ENCODE peak calls at places on chromosomes 1 and 21, in four cellular contexts. Q is cardiac fibroblast; K is CD8-positive, alpha-beta T cell; O is fibroblast of mammary gland. A is an unnamed sample.
A peak's percentile ranks its signal among the peaks of the same experiment; 100 is the strongest.

GRCh38 chr1:175075572-175076568 is 8.2 kb downstream of the TNN start:
- DNase-seq in K (no peak), Q (no peak), O (peak; percentile 14), A (no peak)

GRCh38 chr21:30153697-30154340 is 12.8 kb downstream of the CLDN17 start:
- DNase-seq in O (no peak), Q (no peak), K (no peak), A (no peak)

GRCh38 chr1:11782127-11782708 is 20.2 kb downstream of the C1orf167 start:
- DNase-seq in Q (no peak), O (no peak), K (no peak), A (no peak)

GRCh38 chr1:212771341-212771740 is 20.2 kb downstream of the NSL1 start:
- DNase-seq in O (no peak), Q (no peak), K (no peak), A (no peak)

GRCh38 chr1:234234199-234234598 is 139.1 kb upstream of the COA6 start:
- DNase-seq in O (no peak), K (no peak), Q (no peak), A (no peak)

GRCh38 chr1:228464487-228464983 is 22.6 kb upstream of the RNF187 start:
- DNase-seq in O (peak; percentile 76), K (peak; percentile 86), Q (peak; percentile 80), A (peak; percentile 82)

GRCh38 chr1:230423261-230423660 is 2.9 kb downstream of the PGBD5 start:
- DNase-seq in O (no peak), K (no peak), Q (no peak), A (no peak)

GRCh38 chr1:222095606-222096475 is 354.0 kb upstream of the DUSP10 start:
- DNase-seq in O (peak; percentile 21), K (peak; percentile 62), Q (no peak), A (no peak)

GRCh38 chr1:59705849-59706599 is 108.7 kb upstream of the HOOK1 start:
- DNase-seq in K (no peak), O (peak; percentile 95), Q (peak; percentile 91), A (peak; percentile 93)

GRCh38 chr1:22880174-22880601 is 92.5 kb downstream of the LACTBL1 start:
- DNase-seq in O (peak; percentile 59), Q (peak; percentile 49), K (no peak), A (peak; percentile 43)

GRCh38 chr1:33602271-33602670 is 129.8 kb downstream of the ZSCAN20 start:
- DNase-seq in K (no peak), O (no peak), Q (no peak), A (no peak)

GRCh38 chr1:45730075-45730779 is 20.2 kb downstream of the IPP start:
- DNase-seq in K (no peak), Q (peak; percentile 33), O (no peak), A (no peak)

GRCh38 chr1:167871331-167871730 is 42.6 kb downstream of the ADCY10 start:
- DNase-seq in O (no peak), K (no peak), Q (no peak), A (peak; percentile 41)

GRCh38 chr1:210374600-210374953 is 45.9 kb downstream of the HHAT start:
- DNase-seq in K (no peak), O (no peak), Q (no peak), A (no peak)

GRCh38 chr1:38746966-38747600 is 112.5 kb downstream of the RRAGC start:
- DNase-seq in O (no peak), Q (no peak), K (no peak), A (no peak)

GRCh38 chr1:94012686-94013330 is 103.6 kb upstream of the GCLM start:
- DNase-seq in K (no peak), O (no peak), Q (no peak), A (peak; percentile 27)

GRCh38 chr1:39646232-39647081 is 7.0 kb upstream of the HEYL start:
- DNase-seq in K (no peak), O (peak; percentile 91), Q (peak; percentile 73), A (peak; percentile 25)

GRCh38 chr1:227728059-227728891 is 6.8 kb downstream of the JMJD4 start:
- DNase-seq in K (peak; percentile 70), Q (peak; percentile 67), O (peak; percentile 42), A (peak; percentile 29)

GRCh38 chr1:109307363-109308021 is 681 bp upstream of the MYBPHL start:
- DNase-seq in K (no peak), Q (no peak), O (no peak), A (no peak)

GRCh38 chr1:85697895-85698294 is 10.3 kb downstream of the ZNHIT6 start:
- DNase-seq in Q (no peak), K (no peak), O (no peak), A (no peak)

GRCh38 chr1:85689788-85690404 is 18.3 kb downstream of the ZNHIT6 start:
- DNase-seq in K (no peak), O (no peak), Q (no peak), A (no peak)

GRCh38 chr1:85692730-85693314 is 15.4 kb downstream of the ZNHIT6 start:
- DNase-seq in Q (peak; percentile 82), O (peak; percentile 77), K (no peak), A (peak; percentile 87)
- TF ChIP-seq CTCF in Q (peak; percentile 35), O (peak; percentile 50), K (no peak), A (peak; percentile 53)

DNA sequence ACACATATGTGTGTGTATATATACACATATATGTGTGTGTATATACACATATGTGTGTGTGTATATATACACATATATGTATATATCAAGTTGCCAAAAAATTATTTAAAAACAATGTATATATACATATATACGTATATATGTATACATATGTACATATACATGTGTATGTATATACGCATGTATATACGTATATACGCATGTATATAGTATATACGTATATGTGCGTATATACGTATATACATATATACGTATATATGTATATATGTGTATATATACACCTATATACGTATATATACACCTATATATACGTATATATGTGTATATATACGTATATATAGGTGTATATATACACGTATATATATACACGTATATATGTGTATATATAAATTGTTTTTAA is 57.0 kb upstream of the ZNF644 start:
- DNase-seq in O (no peak), Q (no peak), K (no peak), A (no peak)
- H3K4me3 ChIP-seq in O (no peak overlapping the region), Q (no peak overlapping the region), K (no peak overlapping the region), A (no peak overlapping the region)

GRCh38 chr1:35269190-35269988 is 880 bp downstream of the ZMYM4 start:
- DNase-seq in K (no peak), O (peak; percentile 17), Q (peak; percentile 30), A (peak; percentile 27)

GRCh38 chr1:35266306-35266705 is 2.2 kb upstream of the ZMYM4 start:
- DNase-seq in K (no peak), O (no peak), Q (no peak), A (no peak)

GRCh38 chr1:35269989-35270289 is 1.4 kb downstream of the ZMYM4 start:
- DNase-seq in O (no peak), Q (no peak), K (no peak), A (peak; percentile 6)

GRCh38 chr1:35264861-35265260 is 3.6 kb upstream of the ZMYM4 start:
- DNase-seq in K (no peak), Q (peak; percentile 82), O (peak; percentile 35), A (peak; percentile 85)

GRCh38 chr1:35268282-35269189 is at the start of gene ZMYM4:
- DNase-seq in K (peak; percentile 84), Q (peak; percentile 100), O (peak; percentile 98), A (peak; percentile 99)
- TF ChIP-seq CTCF in K (no peak), Q (no peak), O (no peak), A (no peak)

DNA sequence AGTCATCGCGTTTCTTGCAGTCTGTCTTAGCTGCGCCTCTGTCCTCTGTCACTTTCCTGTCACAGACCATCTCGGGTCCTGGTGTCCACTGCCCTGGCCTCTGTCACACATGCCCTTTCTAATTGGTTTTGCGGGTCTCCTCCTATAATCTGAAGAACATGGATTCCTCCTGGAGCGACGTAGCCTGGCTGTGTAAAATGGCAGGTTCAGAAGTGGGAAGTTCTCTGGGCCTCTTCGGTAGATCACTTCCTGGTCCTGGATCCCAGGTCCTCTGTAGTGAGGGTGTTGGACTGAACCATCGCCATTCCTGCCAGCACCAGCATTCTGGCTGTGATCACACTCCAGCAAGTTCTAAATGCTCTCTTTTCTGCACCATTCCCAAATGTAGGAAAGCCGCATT is 857 bp downstream of the FAM3B start:
- DNase-seq in O (no peak), K (no peak), Q (no peak), A (no peak)
- H3K4me3 ChIP-seq in O (no peak overlapping the region), K (no peak overlapping the region), Q (no peak overlapping the region), A (no peak overlapping the region)

GRCh38 chr1:245825128-245825901 is 670.5 kb downstream of the KIF26B start:
- DNase-seq in Q (peak; percentile 51), O (peak; percentile 26), K (no peak), A (peak; percentile 42)
- TF ChIP-seq CTCF in Q (peak; percentile 29), O (peak; percentile 12), K (no peak), A (peak; percentile 28)

DNA sequence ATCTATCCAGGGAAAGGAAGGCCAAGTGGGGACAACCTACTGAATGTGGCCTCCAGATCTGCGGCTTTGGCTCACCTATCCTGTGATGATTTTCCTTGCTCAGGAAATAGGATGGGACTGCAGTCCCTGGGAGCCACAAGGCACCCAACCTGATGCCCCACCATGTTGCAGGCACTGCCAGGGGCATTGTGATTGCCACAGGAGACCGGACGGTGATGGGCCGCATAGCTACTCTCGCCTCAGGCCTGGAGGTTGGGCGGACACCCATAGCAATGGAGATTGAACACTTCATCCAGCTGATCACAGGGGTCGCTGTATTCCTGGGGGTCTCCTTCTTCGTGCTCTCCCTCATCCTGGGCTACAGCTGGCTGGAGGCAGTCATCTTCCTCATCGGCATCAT is 11.8 kb downstream of the ATP1A2 start:
- DNase-seq in O (no peak), Q (no peak), K (no peak), A (no peak)
- H3K4me3 ChIP-seq in O (no peak overlapping the region), Q (no peak overlapping the region), K (no peak overlapping the region), A (no peak overlapping the region)

DNA sequence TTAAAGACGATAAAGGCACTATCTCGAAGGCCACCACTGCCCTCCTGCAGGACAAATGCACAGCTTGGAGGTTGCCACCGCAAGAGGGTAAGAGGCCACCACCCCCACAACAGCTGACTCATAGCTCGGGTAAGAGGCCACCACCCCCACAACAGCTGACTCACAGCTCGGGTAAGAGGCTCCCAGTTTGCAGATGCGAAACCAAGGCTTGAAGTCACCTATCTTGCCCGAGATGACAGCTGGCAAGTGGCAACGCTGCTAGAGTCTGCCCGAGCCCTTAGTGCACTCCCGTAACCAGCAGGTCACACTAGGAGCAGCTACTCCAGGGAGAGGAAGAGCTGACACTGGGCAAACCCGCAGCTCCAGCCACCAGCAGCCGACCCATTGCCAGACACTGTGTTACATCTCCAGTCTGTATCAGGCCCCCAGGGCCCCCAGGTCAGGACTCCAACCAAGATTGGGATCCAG is 17.1 kb upstream of the SPSB1 start:
- DNase-seq in O (peak; percentile 93), Q (peak; percentile 83), K (peak; percentile 21), A (peak; percentile 76)
- TF ChIP-seq CTCF in O (no peak), Q (no peak), K (no peak), A (no peak)